ENCODE peak calls at places on chromosomes 4 and X, in four cellular contexts. B, F, Y and T are unnamed samples.

GRCh38 chrX:144275403-144275802 is 391.5 kb downstream of the UBE2NL start:
- DNase-seq in B (no peak), F (no peak), Y (no peak), T (no peak)

GRCh38 chr4:84681488-84682274 is 98.8 kb downstream of the CDS1 start:
- DNase-seq in B (no peak), F (peak), Y (no peak), T (no peak)

GRCh38 chr4:63582997-63583396 is 826.3 kb downstream of the TECRL start:
- DNase-seq in B (no peak), F (no peak), Y (no peak), T (no peak)

GRCh38 chr4:94507708-94508107 is 56.0 kb downstream of the PDLIM5 start:
- DNase-seq in B (peak), F (no peak), Y (no peak), T (no peak)

GRCh38 chr4:93501946-93502345 is 326.6 kb upstream of the ATOH1 start:
- DNase-seq in B (no peak), F (no peak), Y (no peak), T (no peak)

GRCh38 chr4:39559641-39560040 is 32.4 kb upstream of the UGDH start:
- DNase-seq in B (no peak), F (no peak), Y (no peak), T (no peak)

GRCh38 chrX:50072110-50072509 is 128.7 kb downstream of the AKAP4 start:
- DNase-seq in B (no peak), F (no peak), Y (no peak), T (no peak)

GRCh38 chr4:71186566-71187398 is 152.0 kb upstream of the SLC4A4 start:
- DNase-seq in B (no peak), F (no peak), Y (no peak), T (no peak)

GRCh38 chr4:111046811-111047210 is 423.9 kb upstream of the PITX2 start:
- DNase-seq in B (no peak), F (no peak), Y (no peak), T (no peak)

GRCh38 chr4:80036306-80036705 is 36.7 kb downstream of the ANTXR2 start:
- DNase-seq in B (no peak), F (no peak), Y (no peak), T (no peak)

GRCh38 chrX:15606064-15606590 is 5.4 kb upstream of the ACE2 start:
- DNase-seq in B (no peak), F (no peak), Y (no peak), T (no peak)

GRCh38 chrX:3540105-3540504 is 173.3 kb downstream of the PRKX start:
- DNase-seq in B (no peak), F (no peak), Y (no peak), T (no peak)

GRCh38 chrX:17642891-17643290 is 94.4 kb upstream of the SCML1 start:
- DNase-seq in B (no peak), F (no peak), Y (no peak), T (no peak)

GRCh38 chr4:55397521-55398321 is 2.0 kb downstream of the TMEM165 start:
- DNase-seq in B (no peak), F (peak), Y (no peak), T (no peak)

GRCh38 chrX:18010251-18010650 is 149.2 kb upstream of the RAI2 start:
- DNase-seq in B (no peak), F (no peak), Y (no peak), T (no peak)

GRCh38 chr4:16205298-16206164 is 20.7 kb downstream of the TAPT1 start:
- DNase-seq in B (peak), F (no peak), Y (no peak), T (no peak)

GRCh38 chrX:30791296-30792278 is 97.5 kb downstream of the TAB3 start:
- DNase-seq in B (no peak), F (no peak), Y (peak), T (no peak)

GRCh38 chr4:107719211-107719926 is 665 bp downstream of the PAPSS1 start:
- DNase-seq in B (no peak), F (no peak), Y (no peak), T (no peak)

GRCh38 chr4:88341227-88342192 is 37.1 kb upstream of the HERC6 start:
- DNase-seq in B (no peak), F (no peak), Y (no peak), T (no peak)

GRCh38 chr4:129583868-129584267 is 487.9 kb downstream of the C4orf33 start:
- DNase-seq in B (no peak), F (peak), Y (no peak), T (no peak)

GRCh38 chrX:131821945-131822622 is 201.0 kb upstream of the STK26 start:
- DNase-seq in B (no peak), F (no peak), Y (peak), T (no peak)

GRCh38 chrX:154466907-154467306 is 8.8 kb downstream of the PLXNA3 start:
- DNase-seq in B (no peak), F (no peak), Y (no peak), T (no peak)

GRCh38 chrX:42289492-42290385 is 366.4 kb upstream of the CASK start:
- DNase-seq in B (no peak), F (no peak), Y (no peak), T (no peak)

GRCh38 chr4:137664055-137664405 is 131.7 kb upstream of the PCDH18 start:
- DNase-seq in B (no peak), F (no peak), Y (no peak), T (no peak)

GRCh38 chrX:123884809-123885408 is 25.1 kb downstream of the XIAP start:
- DNase-seq in B (peak), F (no peak), Y (no peak), T (no peak)

DNA sequence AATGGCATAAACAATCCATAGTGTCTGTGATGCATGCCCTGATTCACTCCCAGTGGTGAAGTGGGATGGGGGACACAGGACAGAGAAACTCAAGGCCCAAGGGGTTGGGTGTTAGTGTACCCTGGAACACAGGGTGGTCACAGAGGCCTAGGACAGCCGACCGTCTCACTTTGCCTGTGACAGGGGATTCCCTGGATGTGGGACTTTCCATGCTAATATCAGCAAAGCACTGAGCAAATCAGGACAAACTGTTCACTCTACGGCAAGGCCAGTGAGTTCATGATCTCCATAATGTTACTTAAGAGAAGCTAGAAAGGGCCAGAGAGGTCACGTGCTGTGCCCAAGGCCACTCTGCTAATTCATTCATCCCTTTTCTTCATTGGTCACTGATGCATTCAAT is 158.7 kb upstream of the RBPJ start:
- DNase-seq in B (no peak), F (no peak), Y (no peak), T (no peak)
- H3K4me3 ChIP-seq in B (no peak), F (no peak), Y (no peak), T (no peak)

GRCh38 chr4:51845055-51845426 is 2.1 kb downstream of the DCUN1D4 start:
- DNase-seq in B (no peak), F (no peak), Y (no peak), T (no peak)
- H3K4me3 ChIP-seq in B (peak), F (peak), Y (peak), T (peak)

DNA sequence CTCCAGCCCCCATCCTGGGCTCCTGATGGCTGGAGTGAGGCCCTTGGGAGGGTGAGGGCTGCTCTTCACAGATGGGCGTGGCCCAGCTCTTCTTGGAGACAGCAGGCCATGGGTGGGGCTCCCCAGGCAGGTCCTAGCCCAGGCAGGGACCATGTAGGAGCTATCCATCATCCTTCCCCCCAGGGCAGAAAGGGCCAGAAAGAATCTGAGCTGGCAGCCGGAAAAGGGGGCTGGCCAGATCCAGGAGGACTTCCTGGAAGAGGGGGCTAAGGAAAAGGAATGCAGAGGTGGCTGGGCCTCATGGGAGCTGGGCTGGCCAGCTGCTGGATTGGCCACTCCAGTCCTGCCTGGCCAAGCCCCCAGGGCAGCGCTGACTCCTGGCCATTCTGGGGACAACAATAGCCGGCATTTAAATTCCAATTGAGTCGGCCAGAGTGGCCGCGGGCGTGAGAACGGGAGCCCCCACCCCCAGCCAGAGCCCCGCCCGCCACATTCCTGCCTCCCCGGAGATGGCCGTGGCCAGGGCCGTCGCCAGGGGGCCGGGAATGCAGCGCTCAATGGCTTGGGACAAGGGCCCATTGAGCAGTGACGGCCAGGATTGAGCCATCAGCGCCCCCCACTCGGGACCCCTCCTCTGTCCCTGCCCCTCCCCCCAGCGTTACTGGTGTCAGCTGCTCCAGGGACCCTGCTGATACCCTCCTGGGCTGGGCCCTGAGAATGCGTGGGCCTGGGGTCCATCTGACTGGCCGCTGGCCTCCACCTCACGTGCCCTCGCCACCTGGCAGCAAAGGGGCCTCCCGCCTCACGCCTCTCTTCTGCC is 15.1 kb upstream of the FGFR3 start:
- DNase-seq in B (peak), F (no peak), Y (no peak), T (no peak)
- H3K4me3 ChIP-seq in B (no peak), F (no peak), Y (no peak), T (no peak)

GRCh38 chr4:8393593-8394038 is 46.9 kb downstream of the ACOX3 start:
- DNase-seq in B (no peak), F (no peak), Y (no peak), T (no peak)
- H3K4me3 ChIP-seq in B (no peak), F (no peak), Y (no peak), T (no peak)

GRCh38 chr4:184389978-184390518 is 84.3 kb downstream of the IRF2 start:
- DNase-seq in B (no peak), F (no peak), Y (no peak), T (no peak)
- H3K4me3 ChIP-seq in B (no peak), F (no peak), Y (no peak), T (no peak)